ENCODE peak calls at places on chromosomes 16 and 17, in seven cellular contexts. Q is GM23248, M is ascending aorta, V is RWPE1, P is upper lobe of right lung, H is substantia nigra, D is tibial nerve. O is an unnamed sample.

GRCh38 chr16:86405319-86405718 is 105.0 kb upstream of the FOXF1 start:
- DNase-seq in Q (no peak), M (no peak), V (no peak), P (no peak), H (no peak), D (no peak), O (no peak)

GRCh38 chr17:43832168-43832975 is 574 bp downstream of the MPP3 start:
- DNase-seq in Q (peak), M (no peak), V (peak), P (peak), H (no peak), D (peak), O (no peak)

GRCh38 chr16:71675380-71675779 is 49.1 kb downstream of the PHLPP2 start:
- DNase-seq in Q (no peak), M (no peak), V (no peak), P (no peak), H (no peak), D (no peak), O (no peak)

GRCh38 chr17:49496183-49496865 is 1.2 kb downstream of the NGFR start:
- DNase-seq in Q (peak), M (no peak), V (peak), P (peak), H (peak), D (peak), O (peak)

GRCh38 chr16:5722220-5722619 is 624.6 kb upstream of the EEF2KMT start:
- DNase-seq in Q (no peak), M (no peak), V (no peak), P (no peak), H (no peak), D (no peak), O (no peak)

GRCh38 chr17:57294629-57295501 is 38.5 kb downstream of the MSI2 start:
- DNase-seq in Q (no peak), M (no peak), V (no peak), P (no peak), H (no peak), D (no peak), O (peak)

GRCh38 chr17:71176928-71177443 is 943.8 kb upstream of the SOX9 start:
- DNase-seq in Q (no peak), M (no peak), V (no peak), P (no peak), H (no peak), D (no peak), O (no peak)

GRCh38 chr17:80773243-80773991 is 218.2 kb upstream of the CHMP6 start:
- DNase-seq in Q (peak), M (no peak), V (no peak), P (no peak), H (peak), D (no peak), O (no peak)

GRCh38 chr16:85567101-85567866 is 45.8 kb upstream of the GSE1 start:
- DNase-seq in Q (no peak), M (no peak), V (no peak), P (no peak), H (no peak), D (no peak), O (no peak)

GRCh38 chr16:81642107-81642436 is 137.0 kb upstream of the PLCG2 start:
- DNase-seq in Q (no peak), M (no peak), V (no peak), P (no peak), H (no peak), D (no peak), O (no peak)

GRCh38 chr16:79267781-79268180 is 332.8 kb downstream of the MAF start:
- DNase-seq in Q (no peak), M (no peak), V (no peak), P (no peak), H (no peak), D (no peak), O (no peak)

GRCh38 chr16:48194828-48195566 is 39.2 kb upstream of the ABCC12 start:
- DNase-seq in Q (no peak), M (no peak), V (peak), P (no peak), H (no peak), D (no peak), O (no peak)

GRCh38 chr16:53152321-53152720 is 97.5 kb downstream of the CHD9 start:
- DNase-seq in Q (no peak), M (no peak), V (no peak), P (no peak), H (no peak), D (no peak), O (no peak)

GRCh38 chr16:3829631-3830536 is 50.6 kb downstream of the CREBBP start:
- DNase-seq in Q (no peak), M (no peak), V (no peak), P (no peak), H (no peak), D (no peak), O (no peak)

GRCh38 chr16:7182510-7183109 is 150.0 kb upstream of the RBFOX1 start:
- DNase-seq in Q (peak), M (no peak), V (no peak), P (no peak), H (no peak), D (no peak), O (no peak)

GRCh38 chr16:49826515-49826914 is 29.4 kb downstream of the ZNF423 start:
- DNase-seq in Q (no peak), M (no peak), V (no peak), P (no peak), H (no peak), D (no peak), O (no peak)

GRCh38 chr16:11302977-11303376 is 21.8 kb upstream of the PRM1 start:
- DNase-seq in Q (no peak), M (no peak), V (no peak), P (no peak), H (no peak), D (no peak), O (no peak)
- H3K27ac ChIP-seq in Q (no peak), M (no peak), V (peak), P (peak), H (no peak), D (no peak), O (no peak)

DNA sequence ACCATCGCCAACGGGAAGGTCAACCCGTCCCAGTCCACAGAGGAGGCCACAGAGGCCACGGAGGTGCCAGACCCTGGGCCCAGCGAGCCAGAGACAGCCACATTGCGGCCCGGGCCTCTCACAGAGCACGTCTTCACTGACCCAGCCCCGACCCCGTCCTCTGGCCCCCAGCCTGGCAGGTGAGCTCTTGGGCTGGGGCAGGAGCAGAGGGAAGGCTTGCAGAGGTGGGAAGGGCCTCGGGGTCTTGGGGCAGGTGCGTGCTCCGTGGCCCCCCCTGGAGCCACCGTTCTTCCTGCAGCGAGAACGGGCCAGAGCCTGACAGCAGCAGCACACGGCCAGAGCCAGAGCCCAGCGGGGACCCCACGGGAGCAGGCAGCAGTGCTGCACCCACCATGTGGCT is 5.1 kb downstream of the NME3 start:
- DNase-seq in Q (no peak), M (no peak), V (no peak), P (no peak), H (no peak), D (no peak), O (no peak)
- H3K27ac ChIP-seq in Q (no peak), M (no peak), V (peak), P (no peak), H (no peak), D (no peak), O (no peak)

GRCh38 chr17:70168979-70169706 is at the start of gene KCNJ2:
- DNase-seq in Q (peak), M (peak), V (peak), P (peak), H (peak), D (peak), O (peak)

GRCh38 chr17:70172449-70172848 is 3.1 kb downstream of the KCNJ2 start:
- DNase-seq in Q (peak), M (no peak), V (no peak), P (no peak), H (no peak), D (no peak), O (no peak)

GRCh38 chr17:70172921-70173320 is 3.6 kb downstream of the KCNJ2 start:
- DNase-seq in Q (peak), M (no peak), V (no peak), P (no peak), H (no peak), D (no peak), O (no peak)

GRCh38 chr17:70169707-70170597 is 620 bp downstream of the KCNJ2 start:
- DNase-seq in Q (peak), M (no peak), V (no peak), P (no peak), H (no peak), D (peak), O (peak)

DNA sequence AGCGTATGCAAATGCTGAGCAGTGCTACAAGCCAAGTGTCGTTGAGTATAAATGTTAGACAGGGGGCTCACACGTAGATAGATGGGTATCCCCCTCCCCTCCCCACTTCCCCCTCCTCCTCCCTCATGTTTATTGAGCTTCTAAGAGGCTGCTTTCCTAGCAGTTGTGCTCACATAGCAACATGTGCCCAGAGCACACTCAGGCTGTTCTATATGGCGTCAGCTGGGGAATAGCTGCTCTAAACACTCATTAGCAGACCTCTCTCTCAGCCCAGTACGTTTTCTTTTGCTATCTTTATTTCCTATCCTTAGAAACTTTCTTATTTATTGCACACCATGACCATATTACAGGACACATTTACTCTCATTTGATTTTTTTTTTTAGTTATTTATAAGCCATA is 1.8 kb downstream of the KCNJ2 start:
- DNase-seq in Q (no peak), M (no peak), V (no peak), P (no peak), H (no peak), D (no peak), O (no peak)
- H3K27ac ChIP-seq in Q (no peak), M (no peak), V (no peak), P (no peak), H (peak), D (no peak), O (no peak)

GRCh38 chr17:37389160-37389559 is 13.4 kb downstream of the C17orf78 start:
- DNase-seq in Q (no peak), M (no peak), V (no peak), P (no peak), H (no peak), D (no peak), O (no peak)
- H3K27ac ChIP-seq in Q (no peak), M (no peak), V (no peak), P (no peak), H (no peak), D (no peak), O (no peak)

GRCh38 chr17:7215652-7216139 is 3.9 kb downstream of the DLG4 start:
- DNase-seq in Q (peak), M (no peak), V (no peak), P (no peak), H (no peak), D (no peak), O (no peak)
- H3K27ac ChIP-seq in Q (peak), M (peak), V (peak), P (peak), H (peak), D (peak), O (peak)

GRCh38 chr16:2022723-2023097 is 3.1 kb downstream of the NPW start:
- DNase-seq in Q (no peak), M (no peak), V (peak), P (no peak), H (no peak), D (no peak), O (peak)
- H3K27ac ChIP-seq in Q (no peak), M (no peak), V (peak), P (no peak), H (peak), D (no peak), O (no peak)

O was measured in CD4-positive, CD25-positive, alpha-beta regulatory T cell.